ENCODE peak calls at places on chromosomes 13 and 19, in four cellular contexts. I is body of pancreas, Q is IMR-90, F is neural progenitor cell. M is an unnamed sample.
A peak's percentile ranks its signal among the peaks of the same experiment; 100 is the strongest.

GRCh38 chr19:4556574-4557185 is 2.8 kb downstream of the SEMA6B start:
- DNase-seq in I (no peak), Q (no peak), F (peak; percentile 48), M (peak; percentile 59)

GRCh38 chr19:33434886-33435705 is 61.6 kb downstream of the CEBPG start:
- DNase-seq in I (no peak), Q (peak; percentile 32), F (peak; percentile 21), M (no peak)

GRCh38 chr13:50326746-50327145 is 311.5 kb downstream of the KCNRG start:
- DNase-seq in I (no peak), Q (no peak), F (no peak), M (no peak)

GRCh38 chr13:52010890-52011689 is at the start of gene ATP7B:
- DNase-seq in I (no peak), Q (no peak), F (peak; percentile 78), M (no peak)

GRCh38 chr13:22915442-22916082 is 265.2 kb upstream of the SGCG start:
- DNase-seq in I (no peak), Q (peak; percentile 17), F (peak; percentile 84), M (peak; percentile 53)

GRCh38 chr13:51380269-51380668 is 40.8 kb downstream of the SERPINE3 start:
- DNase-seq in I (no peak), Q (peak; percentile 16), F (no peak), M (no peak)

GRCh38 chr19:19446655-19447437 is 41.4 kb downstream of the GATAD2A start:
- DNase-seq in I (no peak), Q (no peak), F (no peak), M (no peak)

GRCh38 chr19:10256970-10257615 is 5.1 kb downstream of the MRPL4 start:
- DNase-seq in I (no peak), Q (no peak), F (no peak), M (no peak)

GRCh38 chr19:32406161-32407003 is 812 bp downstream of the DPY19L3 start:
- DNase-seq in I (no peak), Q (no peak), F (peak; percentile 9), M (no peak)

GRCh38 chr13:74287672-74288169 is 153.5 kb upstream of the KLF12 start:
- DNase-seq in I (peak; percentile 69), Q (peak; percentile 64), F (peak; percentile 94), M (peak; percentile 83)

GRCh38 chr19:51097166-51097736 is 11.0 kb downstream of the CTU1 start:
- DNase-seq in I (peak; percentile 75), Q (peak; percentile 62), F (peak; percentile 70), M (peak; percentile 80)

GRCh38 chr19:30815889-30816580 is 443.9 kb downstream of the ZNF536 start:
- DNase-seq in I (no peak), Q (no peak), F (no peak), M (no peak)

GRCh38 chr19:34505321-34506025 is 23.9 kb downstream of the WTIP start:
- DNase-seq in I (no peak), Q (no peak), F (no peak), M (no peak)

GRCh38 chr13:103287659-103288058 is 221.4 kb upstream of the SLC10A2 start:
- DNase-seq in I (no peak), Q (no peak), F (no peak), M (no peak)

GRCh38 chr13:103288114-103288513 is 221.9 kb upstream of the SLC10A2 start:
- DNase-seq in I (no peak), Q (no peak), F (no peak), M (peak; percentile 28)

GRCh38 chr13:103291226-103291625 is 225.0 kb upstream of the SLC10A2 start:
- DNase-seq in I (no peak), Q (no peak), F (no peak), M (no peak)

GRCh38 chr13:103291693-103292572 is 225.7 kb upstream of the SLC10A2 start:
- DNase-seq in I (no peak), Q (no peak), F (peak; percentile 64), M (no peak)

DNA sequence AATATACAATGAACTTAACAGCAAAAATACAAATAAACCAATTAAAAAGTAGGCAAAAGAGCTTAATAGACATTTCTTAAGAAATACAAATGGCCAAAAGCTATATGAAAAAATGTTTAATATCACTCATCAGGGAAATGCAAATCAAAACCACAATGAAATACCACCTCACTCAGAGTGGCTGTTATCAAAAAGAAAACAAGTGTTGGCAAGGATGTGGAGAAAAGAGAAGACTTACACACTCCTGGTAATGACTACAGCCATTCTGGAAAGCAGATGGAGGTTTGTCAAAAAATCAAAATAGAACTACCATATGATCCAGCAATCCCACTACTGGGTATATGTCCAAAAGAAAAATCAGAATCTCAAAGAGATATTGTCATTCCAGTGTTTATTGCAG is 223.4 kb upstream of the SLC10A2 start:
- DNase-seq in I (no peak), Q (no peak), F (no peak), M (no peak)
- H3K4me1 ChIP-seq in I (no peaks in the 10 kb centered on the region), Q (no peaks in the 10 kb centered on the region), F (peaks cover 19% of the 10 kb centered on the region), M (no peaks in the 10 kb centered on the region)

GRCh38 chr19:5621311-5621944 is 1.1 kb downstream of the SAFB2 start:
- DNase-seq in I (peak; percentile 18), Q (no peak), F (no peak), M (peak; percentile 61)
- H3K27ac ChIP-seq in I (peak overlapping the region; percentile 96), Q (peak overlapping the region; percentile 73), F (no peak overlapping the region), M (peak overlapping the region; percentile 97)

DNA sequence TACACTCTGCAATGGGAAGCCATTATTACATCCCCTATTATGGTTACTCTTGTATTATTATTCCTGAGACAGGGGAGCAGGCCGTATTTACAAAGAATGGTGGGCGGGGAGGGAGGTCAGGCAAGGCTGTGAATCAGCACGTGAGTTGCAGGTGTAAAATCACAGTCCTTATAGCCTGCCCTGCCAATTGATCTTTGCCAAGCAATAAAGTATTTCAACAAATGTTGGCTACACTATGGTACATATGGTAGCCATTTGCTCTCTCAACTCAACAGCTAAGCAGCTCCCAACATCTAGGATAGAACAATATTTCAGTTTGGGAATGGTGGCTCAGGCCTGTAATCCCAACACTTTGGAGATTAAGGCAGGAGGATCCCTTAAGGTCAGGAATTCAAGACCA is 12.1 kb downstream of the EPS15L1 start:
- DNase-seq in I (no peak), Q (no peak), F (no peak), M (no peak)
- H3K4me1 ChIP-seq in I (peaks cover 48% of the 10 kb centered on the region), Q (peaks cover 29% of the 10 kb centered on the region), F (peaks cover 13% of the 10 kb centered on the region), M (peaks cover 50% of the 10 kb centered on the region)

GRCh38 chr13:110438776-110439175 is 122.7 kb downstream of the RAB20 start:
- DNase-seq in I (no peak), Q (no peak), F (no peak), M (no peak)
- H3K27ac ChIP-seq in I (no peak overlapping the region), Q (no peak overlapping the region), F (no peak overlapping the region), M (no peak overlapping the region)

GRCh38 chr19:18437481-18438330 is at the start of gene ISYNA1:
- DNase-seq in I (peak; percentile 58), Q (peak; percentile 20), F (peak; percentile 85), M (no peak)
- H3K4me1 ChIP-seq in I (peaks cover 65% of the 10 kb centered on the region), Q (peaks cover 23% of the 10 kb centered on the region), F (peaks cover 36% of the 10 kb centered on the region), M (peaks cover 6% of the 10 kb centered on the region)

GRCh38 chr19:5563008-5563431 is 4.7 kb downstream of the TINCR start:
- DNase-seq in I (no peak), Q (no peak), F (no peak), M (peak; percentile 30)
- H3K27ac ChIP-seq in I (no peak overlapping the region), Q (no peak overlapping the region), F (no peak overlapping the region), M (no peak overlapping the region)

GRCh38 chr19:12779162-12779993 is 4.0 kb upstream of the HOOK2 start:
- DNase-seq in I (no peak), Q (peak; percentile 77), F (peak; percentile 45), M (peak; percentile 89)
- H3K4me1 ChIP-seq in I (peaks cover 55% of the 10 kb centered on the region), Q (peaks cover 39% of the 10 kb centered on the region), F (peaks cover 35% of the 10 kb centered on the region), M (peaks cover 8% of the 10 kb centered on the region)